ENCODE peak calls at places on chromosome 16, in four cellular contexts. C is mucosa of gallbladder, Z is hippocampal formation, J is NCI-H526. Q is an unnamed sample.

GRCh38 chr16:27500801-27501200 is 48.9 kb downstream of the GTF3C1 start:
- DNase-seq in C (no peak), Z (no peak), J (no peak), Q (no peak)

GRCh38 chr16:73057369-73058210 is 9.7 kb upstream of the ZFHX3 start:
- DNase-seq in C (no peak), Z (no peak), J (peak; percentile 42), Q (peak; percentile 66)

GRCh38 chr16:3950343-3951193 is 70.1 kb upstream of the CREBBP start:
- DNase-seq in C (peak; percentile 44), Z (no peak), J (no peak), Q (peak; percentile 39)

GRCh38 chr16:24022797-24023196 is 187.0 kb downstream of the PRKCB start:
- DNase-seq in C (no peak), Z (no peak), J (no peak), Q (no peak)

GRCh38 chr16:71214771-71215381 is 15.6 kb downstream of the HYDIN start:
- DNase-seq in C (no peak), Z (no peak), J (no peak), Q (no peak)

GRCh38 chr16:69917739-69918138 is 33.4 kb upstream of the CLEC18A start:
- DNase-seq in C (peak; percentile 56), Z (no peak), J (no peak), Q (no peak)

GRCh38 chr16:88466949-88467348 is 13.9 kb downstream of the ZFPM1 start:
- DNase-seq in C (no peak), Z (no peak), J (no peak), Q (no peak)

GRCh38 chr16:70495425-70496182 is 27.8 kb downstream of the COG4 start:
- DNase-seq in C (no peak), Z (no peak), J (no peak), Q (no peak)

GRCh38 chr16:10625595-10626357 is 45.4 kb upstream of the EMP2 start:
- DNase-seq in C (no peak), Z (no peak), J (no peak), Q (no peak)

GRCh38 chr16:68377667-68378420 is 67.0 kb downstream of the PRMT7 start:
- DNase-seq in C (no peak), Z (no peak), J (peak; percentile 34), Q (peak; percentile 84)

GRCh38 chr16:85514295-85514600 is 98.9 kb upstream of the GSE1 start:
- DNase-seq in C (peak; percentile 55), Z (peak; percentile 6), J (no peak), Q (no peak)

GRCh38 chr16:3935921-3936320 is 55.4 kb upstream of the CREBBP start:
- DNase-seq in C (no peak), Z (no peak), J (no peak), Q (no peak)

GRCh38 chr16:88703486-88704309 is 2.5 kb downstream of the RNF166 start:
- DNase-seq in C (no peak), Z (no peak), J (no peak), Q (no peak)

GRCh38 chr16:70737377-70738082 is 51.7 kb upstream of the MTSS2 start:
- DNase-seq in C (peak; percentile 77), Z (peak; percentile 3), J (no peak), Q (peak; percentile 77)

GRCh38 chr16:261031-261691 is 14.6 kb downstream of the RGS11 start:
- DNase-seq in C (no peak), Z (no peak), J (no peak), Q (no peak)

GRCh38 chr16:24218299-24218698 is 37.8 kb upstream of the CACNG3 start:
- DNase-seq in C (no peak), Z (no peak), J (no peak), Q (no peak)

GRCh38 chr16:68910051-68910450 is 66.7 kb downstream of the TANGO6 start:
- DNase-seq in C (no peak), Z (peak; percentile 6), J (no peak), Q (no peak)

GRCh38 chr16:50933257-50933656 is 191.4 kb downstream of the CYLD start:
- DNase-seq in C (no peak), Z (no peak), J (no peak), Q (no peak)

GRCh38 chr16:87384162-87384999 is 805 bp upstream of the FBXO31 start:
- DNase-seq in C (no peak), Z (no peak), J (peak; percentile 80), Q (peak; percentile 84)

GRCh38 chr16:75000481-75001081 is 1.8 kb downstream of the ZNRF1 start:
- DNase-seq in C (no peak), Z (no peak), J (peak; percentile 23), Q (peak; percentile 35)

GRCh38 chr16:75282811-75283281 is 31.4 kb upstream of the BCAR1 start:
- DNase-seq in C (no peak), Z (no peak), J (no peak), Q (peak; percentile 43)

GRCh38 chr16:67158637-67159600 is 790 bp downstream of the TRADD start:
- DNase-seq in C (no peak), Z (no peak), J (peak; percentile 34), Q (peak; percentile 32)

GRCh38 chr16:84836234-84836647 is 16.5 kb downstream of the CRISPLD2 start:
- DNase-seq in C (peak; percentile 78), Z (no peak), J (no peak), Q (no peak)

GRCh38 chr16:11138026-11138768 is 117.8 kb downstream of the SOCS1 start:
- DNase-seq in C (no peak), Z (no peak), J (peak; percentile 2), Q (no peak)

GRCh38 chr16:54359086-54359485 is 72.5 kb upstream of the IRX3 start:
- DNase-seq in C (no peak), Z (no peak), J (no peak), Q (no peak)

GRCh38 chr16:70777973-70778406 is 23.0 kb downstream of the VAC14 start:
- DNase-seq in C (no peak), Z (no peak), J (no peak), Q (peak; percentile 77)

GRCh38 chr16:51816929-51817328 is 665.9 kb upstream of the SALL1 start:
- DNase-seq in C (no peak), Z (no peak), J (no peak), Q (no peak)

GRCh38 chr16:2034695-2035430 is 8.2 kb downstream of the NHERF2 start:
- DNase-seq in C (no peak), Z (no peak), J (no peak), Q (no peak)

GRCh38 chr16:72277749-72278148 is 105.8 kb upstream of the PMFBP1 start:
- DNase-seq in C (no peak), Z (no peak), J (no peak), Q (no peak)

GRCh38 chr16:11471548-11471947 is 115.2 kb downstream of the LITAF start:
- DNase-seq in C (no peak), Z (no peak), J (no peak), Q (no peak)

GRCh38 chr16:20918486-20919239 is 18.1 kb downstream of the LYRM1 start:
- DNase-seq in C (no peak), Z (no peak), J (no peak), Q (no peak)

GRCh38 chr16:70805787-70806186 is 4.8 kb upstream of the VAC14 start:
- DNase-seq in C (no peak), Z (no peak), J (no peak), Q (no peak)

GRCh38 chr16:13014516-13014915 is 113.1 kb downstream of the SHISA9 start:
- DNase-seq in C (no peak), Z (no peak), J (peak; percentile 10), Q (no peak)

Q was measured in BE2C.